ENCODE peak calls at places on chromosomes 7 and 10, in four cellular contexts. Q is endodermal cell, B is NCI-H446, M is fibroblast of lung. E is an unnamed sample.

GRCh38 chr7:140681766-140682165 is 9.0 kb downstream of the ADCK2 start:
- DNase-seq in B (no peak), Q (no peak), M (no peak), E (no peak)

GRCh38 chr7:157405914-157406810 is 69.4 kb downstream of the DNAJB6 start:
- DNase-seq in Q (peak), B (no peak), M (no peak), E (no peak)

GRCh38 chr10:12707461-12708185 is 293.9 kb downstream of the CCDC3 start:
- DNase-seq in Q (peak), M (peak), B (peak), E (no peak)

GRCh38 chr10:131731780-131732630 is 168.8 kb upstream of the PPP2R2D start:
- DNase-seq in Q (no peak), M (no peak), B (no peak), E (no peak)

GRCh38 chr10:646118-646524 is 43.3 kb downstream of the DIP2C start:
- DNase-seq in M (no peak), Q (peak), B (no peak), E (no peak)

GRCh38 chr7:87148332-87148955 is 3.8 kb upstream of the DMTF1 start:
- DNase-seq in M (peak), B (peak), Q (no peak), E (no peak)

GRCh38 chr10:122181055-122181732 is 89.9 kb upstream of the BTBD16 start:
- DNase-seq in B (no peak), Q (no peak), M (peak), E (no peak)

GRCh38 chr7:2956526-2957368 is 86.9 kb downstream of the CARD11 start:
- DNase-seq in M (peak), Q (peak), B (no peak), E (no peak)

GRCh38 chr7:71308105-71308504 is 176.2 kb downstream of the GALNT17 start:
- DNase-seq in M (no peak), B (no peak), Q (peak), E (no peak)

GRCh38 chr7:145168879-145169278 is 333.0 kb upstream of the TPK1 start:
- DNase-seq in M (no peak), B (no peak), Q (no peak), E (no peak)

GRCh38 chr10:124380256-124380995 is 38.3 kb downstream of the OAT start:
- DNase-seq in M (no peak), B (no peak), Q (peak), E (no peak)

GRCh38 chr7:23467281-23467680 is 3.0 kb downstream of the IGF2BP3 start:
- DNase-seq in B (no peak), M (no peak), Q (peak), E (no peak)

GRCh38 chr7:139543801-139544603 is 20.5 kb downstream of the CLEC2L start:
- DNase-seq in M (no peak), B (no peak), Q (peak), E (no peak)

GRCh38 chr7:33459340-33459751 is 330.0 kb downstream of the BBS9 start:
- DNase-seq in M (peak), Q (peak), B (peak), E (peak)

GRCh38 chr7:101977249-101977648 is 159.8 kb downstream of the CUX1 start:
- DNase-seq in Q (no peak), B (no peak), M (no peak), E (no peak)

GRCh38 chr10:122954731-122955050 is 664 bp upstream of the C10orf88 start:
- DNase-seq in Q (no peak), B (no peak), M (no peak), E (no peak)

GRCh38 chr10:103716206-103717160 is 138.9 kb downstream of the SH3PXD2A start:
- DNase-seq in M (no peak), B (no peak), Q (no peak), E (no peak)

GRCh38 chr10:71293446-71294090 is 25.5 kb upstream of the SLC29A3 start:
- DNase-seq in M (no peak), Q (no peak), B (no peak), E (no peak)

GRCh38 chr10:132482090-132482489 is 55.5 kb upstream of the INPP5A start:
- DNase-seq in M (peak), B (no peak), Q (no peak), E (no peak)

GRCh38 chr7:84337386-84337785 is 142.8 kb upstream of the SEMA3A start:
- DNase-seq in B (peak), M (peak), Q (no peak), E (no peak)

GRCh38 chr7:87767827-87768226 is 108.3 kb downstream of the SLC25A40 start:
- DNase-seq in B (no peak), M (no peak), Q (no peak), E (no peak)

GRCh38 chr10:51716981-51717380 is 17.6 kb upstream of the CSTF2T start:
- DNase-seq in B (no peak), M (no peak), Q (no peak), E (no peak)

GRCh38 chr10:67629461-67629971 is 66.5 kb downstream of the CTNNA3 start:
- DNase-seq in B (no peak), M (no peak), Q (peak), E (no peak)

GRCh38 chr10:133017203-133017601 is 70.5 kb upstream of the ADGRA1 start:
- DNase-seq in B (no peak), Q (no peak), M (no peak), E (no peak)

GRCh38 chr10:100897976-100898375 is 14.8 kb upstream of the SLF2 start:
- DNase-seq in B (no peak), Q (no peak), M (no peak), E (no peak)

GRCh38 chr10:98432330-98432729 is 14.4 kb downstream of the HPS1 start:
- DNase-seq in Q (no peak), B (no peak), M (no peak), E (no peak)

GRCh38 chr10:36602374-36602773 is 523.0 kb upstream of the ANKRD30A start:
- DNase-seq in M (peak), B (no peak), Q (no peak), E (no peak)